ENCODE peak calls at places on chromosomes 3 and 15, in ten cellular contexts. S is H9; U is CD8-positive, alpha-beta memory T cell; R is endothelial cell of umbilical vein; H is neural progenitor cell; K is hepatocyte; J is colonic mucosa; F is heart right ventricle; I is tibial nerve; V is Panc1. Z is an unnamed sample. For H3K4me1, the result is how much of the 10 kb centered on the place peaks cover.

GRCh38 chr15:100651253-100651652 is 48.9 kb downstream of the ASB7 start:
- DNase-seq in R (no peak), J (no peak), U (no peak), I (no peak), K (no peak), S (no peak), H (no peak), V (no peak), F (no peak), Z (no peak)

GRCh38 chr3:177314897-177315296 is 117.6 kb upstream of the TBL1XR1 start:
- DNase-seq in K (no peak), J (no peak), I (no peak), S (no peak), R (no peak), H (no peak), F (no peak), U (no peak), V (no peak), Z (no peak)

GRCh38 chr3:150349314-150350097 is 58.6 kb upstream of the TSC22D2 start:
- DNase-seq in F (peak), K (no peak), H (peak), J (no peak), S (no peak), U (no peak), I (peak), R (no peak), V (no peak), Z (no peak)

GRCh38 chr15:70722266-70723123 is 40.9 kb downstream of the UACA start:
- DNase-seq in H (peak), U (peak), K (peak), J (no peak), V (no peak), I (no peak), S (no peak), F (no peak), R (peak), Z (peak)

GRCh38 chr15:100167884-100168375 is 173.8 kb downstream of the ADAMTS17 start:
- DNase-seq in V (no peak), K (no peak), U (no peak), S (no peak), J (no peak), R (no peak), I (no peak), F (no peak), H (no peak), Z (no peak)

GRCh38 chr3:58041826-58042324 is 33.7 kb downstream of the FLNB start:
- DNase-seq in F (no peak), I (no peak), S (no peak), U (no peak), K (no peak), R (peak), H (peak), J (no peak), V (no peak), Z (peak)

GRCh38 chr3:25945836-25946235 is 155.9 kb downstream of the OXSM start:
- DNase-seq in K (no peak), V (no peak), I (no peak), H (no peak), R (no peak), F (no peak), J (no peak), S (no peak), U (no peak), Z (no peak)

GRCh38 chr3:49807427-49808114 is 4.5 kb downstream of the INKA1 start:
- DNase-seq in F (peak), R (peak), H (no peak), I (no peak), J (no peak), K (peak), V (no peak), U (no peak), S (no peak), Z (peak)

GRCh38 chr15:82680200-82681102 is 29.2 kb downstream of the AP3B2 start:
- DNase-seq in K (peak), R (no peak), F (no peak), I (no peak), S (peak), U (peak), J (peak), H (peak), V (no peak), Z (peak)

GRCh38 chr3:177123820-177124219 is 73.5 kb downstream of the TBL1XR1 start:
- DNase-seq in F (no peak), H (no peak), I (no peak), U (no peak), J (no peak), S (no peak), R (no peak), V (no peak), K (no peak), Z (no peak)

GRCh38 chr3:71503525-71504249 is 79.8 kb downstream of the FOXP1 start:
- DNase-seq in V (no peak), U (no peak), F (no peak), K (no peak), S (no peak), J (no peak), R (no peak), H (no peak), I (no peak), Z (no peak)

GRCh38 chr3:101842245-101842934 is 6.9 kb upstream of the NFKBIZ start:
- DNase-seq in R (no peak), S (peak), F (no peak), U (no peak), I (no peak), K (no peak), J (no peak), V (no peak), H (peak), Z (peak)

GRCh38 chr3:136008732-136009456 is 43.4 kb downstream of the PPP2R3A start:
- DNase-seq in H (no peak), I (no peak), R (no peak), J (no peak), U (no peak), V (no peak), K (no peak), F (no peak), S (no peak), Z (peak)

GRCh38 chr15:63503739-63504246 is 600 bp upstream of the USP3 start:
- DNase-seq in U (peak), R (peak), S (peak), J (no peak), H (no peak), I (no peak), V (peak), F (peak), K (peak), Z (peak)
- H3K4me1 ChIP-seq in U (half or more), R (half or more), S (under half), J (under half), H (under half), I (half or more), V (half or more), F (half or more), K (under half), Z (under half)

DNA sequence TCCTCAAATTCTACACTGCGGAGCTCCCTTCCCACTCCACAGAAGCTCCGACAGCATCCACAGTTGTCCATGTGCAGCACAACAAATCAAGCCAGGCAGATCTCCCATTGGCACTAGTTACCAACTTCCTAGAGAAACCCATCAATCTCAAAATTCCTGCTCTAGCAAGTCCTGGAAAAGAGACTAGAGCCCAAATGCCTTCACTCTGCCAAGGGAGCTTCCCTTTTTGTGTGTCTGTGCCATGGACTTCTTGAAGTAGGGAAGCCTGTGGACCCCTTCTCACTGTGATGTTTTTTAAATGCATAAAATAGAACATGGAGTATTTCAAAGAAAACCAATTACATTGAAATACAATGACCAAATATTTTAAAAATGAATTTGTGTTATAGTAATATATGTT is 59.1 kb downstream of the TGFBR2 start:
- DNase-seq in K (no peak), H (no peak), J (no peak), S (no peak), U (no peak), I (no peak), V (no peak), R (no peak), F (no peak), Z (no peak)
- H3K4me1 ChIP-seq in K (under half), H (under half), J (under half), S (under half), U (half or more), I (under half), V (under half), R (half or more), F (half or more), Z (half or more)

GRCh38 chr3:17743660-17743995 is 1.2 kb upstream of the TBC1D5 start:
- DNase-seq in U (no peak), S (no peak), K (no peak), H (no peak), V (no peak), R (no peak), I (no peak), F (no peak), J (no peak), Z (no peak)
- H3K4me1 ChIP-seq in U (under half), S (under half), K (under half), H (under half), V (under half), R (under half), I (under half), F (under half), J (under half), Z (under half)

GRCh38 chr3:63975705-63976104 is 47.6 kb downstream of the PSMD6 start:
- DNase-seq in J (no peak), R (peak), H (no peak), S (no peak), U (no peak), V (no peak), F (peak), K (no peak), I (peak), Z (no peak)

GRCh38 chr3:63972196-63972595 is 51.1 kb downstream of the PSMD6 start:
- DNase-seq in K (no peak), F (no peak), R (no peak), H (no peak), U (no peak), S (no peak), J (no peak), V (no peak), I (no peak), Z (no peak)

GRCh38 chr3:63972987-63973386 is 50.3 kb downstream of the PSMD6 start:
- DNase-seq in H (no peak), R (no peak), S (no peak), U (no peak), J (no peak), K (no peak), I (no peak), F (no peak), V (no peak), Z (no peak)

GRCh38 chr3:63974451-63974850 is 48.8 kb downstream of the PSMD6 start:
- DNase-seq in I (no peak), J (no peak), K (no peak), H (no peak), S (no peak), R (no peak), F (no peak), U (no peak), V (no peak), Z (no peak)

DNA sequence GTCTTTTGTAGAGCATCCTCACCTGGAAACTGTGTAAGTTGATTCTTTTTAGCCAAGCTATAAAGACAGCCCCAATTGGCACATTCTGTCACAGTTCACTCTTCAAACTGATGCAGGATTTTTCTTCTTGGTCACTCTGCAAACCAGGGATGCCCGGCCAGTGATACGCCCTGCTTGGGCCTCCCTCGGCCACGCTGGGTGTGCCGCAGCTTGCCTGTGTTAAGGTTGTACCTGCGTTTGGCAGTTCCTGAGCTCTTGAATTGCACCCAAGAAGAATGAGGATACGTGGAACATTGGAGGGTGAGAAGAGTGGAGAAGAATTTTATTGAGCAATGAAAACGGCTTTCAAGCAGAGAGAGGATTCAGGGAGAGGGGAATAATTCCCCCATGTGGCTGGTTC is 49.9 kb downstream of the PSMD6 start:
- DNase-seq in V (no peak), U (no peak), J (no peak), F (no peak), K (no peak), I (no peak), R (no peak), H (no peak), S (no peak), Z (no peak)
- H3K4me1 ChIP-seq in V (under half), U (half or more), J (under half), F (half or more), K (half or more), I (half or more), R (under half), H (half or more), S (under half), Z (half or more)

GRCh38 chr3:143979813-143980212 is 8.2 kb downstream of the DIPK2A start:
- DNase-seq in K (no peak), U (no peak), V (no peak), I (no peak), H (no peak), S (no peak), F (no peak), R (no peak), J (no peak), Z (no peak)
- H3K4me1 ChIP-seq in K (under half), U (under half), V (under half), I (under half), H (under half), S (under half), F (under half), R (under half), J (under half), Z (under half)

GRCh38 chr3:188261011-188261410 is 107.1 kb downstream of the LPP start:
- DNase-seq in F (no peak), U (no peak), H (no peak), V (no peak), R (peak), K (no peak), J (no peak), S (no peak), I (no peak), Z (no peak)
- H3K4me1 ChIP-seq in F (half or more), U (under half), H (under half), V (half or more), R (half or more), K (under half), J (under half), S (under half), I (under half), Z (under half)

DNA sequence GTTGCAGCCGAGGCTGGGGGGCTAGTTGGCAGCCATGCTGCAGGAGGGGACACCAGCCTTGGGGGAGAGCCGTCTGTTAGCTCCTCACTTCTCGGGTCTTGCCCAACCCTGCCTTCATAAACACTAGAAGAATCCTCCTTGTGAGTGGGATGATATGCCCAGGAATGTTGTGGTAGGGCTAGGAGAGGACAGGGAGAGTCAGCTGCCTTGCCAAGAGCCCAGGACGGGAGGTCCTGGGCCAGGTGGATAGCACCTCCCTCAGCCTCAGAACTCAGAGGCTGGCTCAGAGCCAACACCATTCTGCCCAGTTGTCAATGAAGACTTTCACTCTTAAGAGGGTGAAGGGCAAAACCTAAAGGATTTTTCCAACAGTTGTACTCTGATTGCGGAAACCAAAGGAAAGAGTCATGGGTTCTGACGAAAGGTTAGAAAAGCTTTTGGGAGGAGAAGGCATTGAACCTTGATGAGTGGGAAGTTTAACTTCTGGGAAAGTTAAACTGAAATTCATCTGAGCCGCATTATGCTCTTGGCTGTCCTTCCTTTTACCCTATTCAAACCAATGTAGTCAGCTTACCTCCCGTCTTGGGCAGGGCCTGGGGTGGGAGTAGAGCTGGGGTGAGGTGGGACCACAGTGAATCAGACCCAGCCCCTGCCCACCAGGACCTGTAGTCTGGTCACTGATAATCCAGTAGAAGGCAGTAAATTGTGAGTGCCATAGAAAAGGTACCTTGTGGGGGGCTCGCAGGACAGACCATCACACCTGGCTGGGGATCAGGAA is 81.9 kb downstream of the FAM43A start:
- DNase-seq in K (no peak), S (no peak), J (no peak), F (no peak), U (no peak), I (no peak), V (no peak), R (no peak), H (no peak), Z (no peak)
- H3K4me1 ChIP-seq in K (under half), S (under half), J (under half), F (under half), U (under half), I (under half), V (under half), R (under half), H (under half), Z (under half)

Z was measured in GM23338.